ENCODE peak calls at places on chromosomes 6 and 20, in eight cellular contexts. P is HTR-8/SVneo; F is astrocyte of the cerebellum; H is GF-D8; O is activated CD4-positive, CD25-positive, alpha-beta regulatory T cell treated with anti-CD3 and anti-CD28 coated beads, Interleukin-2, amount 50 U/mL, for 72 hours; U is activated CD8-positive, alpha-beta memory T cell treated with anti-CD3 and anti-CD28 coated beads for 4 hours; D is ACHN; N is Right ventricle myocardium inferior. M is an unnamed sample.

GRCh38 chr20:11114382-11114781 is 440.6 kb upstream of the JAG1 start:
- DNase-seq in P (no peak), F (no peak), H (no peak), O (no peak), U (no peak), D (no peak), N (no peak), M (no peak)

GRCh38 chr20:49505518-49505917 is 23.1 kb upstream of the KCNB1 start:
- DNase-seq in P (no peak), F (peak), H (no peak), O (no peak), U (no peak), D (peak), N (no peak), M (no peak)

GRCh38 chr6:125598422-125598821 is 151.0 kb upstream of the HEY2 start:
- DNase-seq in P (no peak), F (no peak), H (peak), O (no peak), U (no peak), D (no peak), N (peak), M (no peak)

GRCh38 chr6:137821486-137821885 is 45.6 kb upstream of the TNFAIP3 start:
- DNase-seq in P (no peak), F (no peak), H (no peak), O (no peak), U (no peak), D (no peak), N (no peak), M (no peak)

GRCh38 chr20:29086938-29087337 is 2170.5 kb upstream of the DEFB115 start:
- DNase-seq in P (no peak), F (no peak), H (no peak), O (no peak), U (no peak), D (no peak), N (no peak), M (no peak)

GRCh38 chr6:55898342-55898741 is 23.0 kb upstream of the BMP5 start:
- DNase-seq in P (no peak), F (no peak), H (no peak), O (no peak), U (no peak), D (peak), N (no peak), M (no peak)

GRCh38 chr6:160048471-160048870 is 73.1 kb upstream of the SLC22A1 start:
- DNase-seq in P (no peak), F (no peak), H (no peak), O (no peak), U (no peak), D (no peak), N (no peak), M (no peak)

GRCh38 chr6:111925296-111925695 is 52.0 kb upstream of the FYN start:
- DNase-seq in P (peak), F (peak), H (no peak), O (no peak), U (no peak), D (no peak), N (no peak), M (no peak)

GRCh38 chr20:13089950-13090469 is 81.2 kb downstream of the SPTLC3 start:
- DNase-seq in P (no peak), F (no peak), H (no peak), O (no peak), U (no peak), D (no peak), N (no peak), M (no peak)

GRCh38 chr20:10793741-10794140 is 119.9 kb upstream of the JAG1 start:
- DNase-seq in P (no peak), F (no peak), H (no peak), O (no peak), U (no peak), D (no peak), N (no peak), M (no peak)

GRCh38 chr20:44734938-44735337 is 10.7 kb upstream of the KCNK15 start:
- DNase-seq in P (peak), F (no peak), H (no peak), O (no peak), U (no peak), D (peak), N (no peak), M (no peak)

GRCh38 chr6:87139236-87139635 is 16.1 kb upstream of the ZNF292 start:
- DNase-seq in P (peak), F (peak), H (peak), O (no peak), U (peak), D (peak), N (no peak), M (no peak)

M was measured in smooth muscle cell of the brain vasculature.